ENCODE peak calls at places on chromosomes 4 and X, in four cellular contexts. T is WTC11, B is K562, I is GM12878. D is an unnamed sample.

GRCh38 chr4:56937262-56937661 is 29.6 kb downstream of the REST start:
- DNase-seq in B (no peak), I (no peak), T (no peak), D (no peak)

GRCh38 chr4:119615068-119615744 is 13.4 kb downstream of the PDE5A start:
- DNase-seq in T (no peak), I (no peak), B (no peak), D (no peak)

GRCh38 chr4:184439386-184439785 is 35.0 kb downstream of the IRF2 start:
- DNase-seq in T (no peak), B (no peak), I (no peak), D (no peak)

GRCh38 chr4:129926936-129927335 is 831.0 kb downstream of the C4orf33 start:
- DNase-seq in I (no peak), B (no peak), T (no peak), D (no peak)

GRCh38 chr4:679571-680083 is 5.3 kb downstream of the MYL5 start:
- DNase-seq in B (no peak), T (no peak), I (no peak), D (no peak)

GRCh38 chr4:54063737-54064316 is 578 bp downstream of the CHIC2 start:
- DNase-seq in B (peak; percentile 27), I (no peak), T (peak; percentile 26), D (peak; percentile 24)

GRCh38 chrX:42754582-42754981 is 23.4 kb downstream of the PPP1R2C start:
- DNase-seq in B (no peak), T (no peak), I (no peak), D (no peak)

GRCh38 chr4:51843309-51844156 is 580 bp downstream of the DCUN1D4 start:
- DNase-seq in I (no peak), B (peak; percentile 86), T (peak; percentile 58), D (peak; percentile 28)

GRCh38 chr4:138267835-138268234 is 25.7 kb upstream of the SLC7A11 start:
- DNase-seq in T (no peak), I (no peak), B (no peak), D (no peak)

GRCh38 chrX:40866878-40867277 is 131.5 kb upstream of the MED14 start:
- DNase-seq in T (no peak), I (no peak), B (no peak), D (no peak)

DNA sequence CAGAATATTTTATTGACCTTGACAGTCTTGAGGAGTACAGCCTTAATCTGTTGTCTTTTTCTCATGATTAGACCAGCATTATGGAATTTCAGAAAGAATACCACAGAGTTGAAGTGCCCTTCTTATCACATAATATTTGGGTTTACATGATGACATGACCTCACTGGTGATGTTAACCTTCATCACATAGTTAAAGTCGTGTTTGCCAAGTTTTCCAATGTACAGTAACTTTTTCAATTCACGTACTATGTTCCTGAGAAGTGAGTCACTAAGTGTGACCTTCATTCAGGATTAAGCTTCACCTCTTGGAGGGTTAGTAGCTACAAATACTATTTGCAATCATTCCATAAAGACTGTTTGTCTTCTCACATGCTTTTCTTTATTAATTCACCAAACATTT is 52.1 kb downstream of the RAB40A start:
- DNase-seq in T (no peak), B (no peak), I (no peak), D (no peak)
- TF ChIP-seq ETV6 in T (no peak), B (no peak), I (no peak), D (no peak)

DNA sequence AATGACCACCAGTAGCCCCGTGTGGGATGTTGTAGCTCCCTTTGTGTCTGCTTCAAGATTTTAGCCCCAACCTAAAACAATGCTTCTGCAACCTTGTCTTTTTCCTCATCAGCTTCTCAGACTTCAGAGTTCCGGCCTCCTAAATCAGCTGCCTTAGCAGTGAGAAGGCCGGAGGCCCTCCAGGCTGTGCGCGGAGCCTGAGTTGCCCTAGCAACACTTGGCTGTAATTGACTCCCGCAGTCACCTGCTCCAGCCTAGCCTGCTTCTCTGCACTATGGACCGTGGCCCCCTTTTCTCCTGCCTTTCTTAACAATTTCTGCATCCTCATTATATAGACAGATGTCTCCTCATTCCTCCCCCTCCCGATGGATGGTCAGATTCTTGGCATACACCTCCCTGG is 9.4 kb upstream of the HUWE1 start:
- DNase-seq in B (no peak), T (no peak), I (no peak), D (no peak)
- TF ChIP-seq ETV6 in B (no peak), T (no peak), I (no peak), D (no peak)

DNA sequence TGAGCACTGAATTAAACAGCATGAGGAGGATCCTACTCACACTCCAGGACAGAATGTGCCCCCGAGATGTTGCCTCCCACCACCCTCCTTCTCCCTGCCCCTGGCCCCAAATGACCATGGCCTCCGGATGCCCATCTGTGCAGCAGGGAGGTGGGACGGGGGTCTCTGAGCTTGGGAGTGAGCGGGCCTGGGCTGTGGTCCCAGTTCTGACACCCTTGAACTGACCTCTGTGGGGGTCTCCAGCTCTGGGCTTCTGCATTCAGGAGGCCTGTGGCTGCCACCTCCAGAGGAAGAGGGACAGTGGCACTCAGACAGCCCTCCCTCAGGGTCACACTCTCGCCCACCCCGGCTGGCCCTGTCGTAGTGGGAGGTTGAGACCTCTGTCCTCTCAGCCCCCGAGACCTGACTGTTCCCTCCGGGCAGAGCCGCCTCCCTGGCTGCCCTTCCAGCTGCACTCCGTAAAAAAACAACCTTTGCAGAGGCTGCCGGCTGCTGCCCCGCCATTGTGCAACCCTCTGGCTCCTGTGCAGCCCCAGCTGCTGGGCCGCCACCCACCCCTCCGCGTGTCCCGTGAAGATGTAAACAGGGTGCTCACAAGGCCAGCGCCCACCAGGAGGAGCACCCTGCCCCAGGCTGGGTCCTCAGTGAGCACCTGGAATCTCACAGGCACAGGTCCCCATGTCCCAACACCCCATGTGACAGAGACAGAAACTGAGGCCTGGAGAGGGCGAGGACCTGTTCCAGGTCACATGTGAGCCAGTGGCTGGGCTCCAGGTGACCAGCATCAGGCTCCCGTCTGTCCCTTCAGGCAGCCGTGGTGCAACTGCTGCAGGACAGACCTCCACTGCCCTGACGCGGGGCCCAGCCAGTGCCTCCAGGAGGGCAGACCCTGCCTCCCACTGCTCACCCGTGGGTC is 39.6 kb downstream of the HTRA3 start:
- DNase-seq in B (no peak), T (peak; percentile 10), I (no peak), D (no peak)
- TF ChIP-seq ETV6 in B (no peak), T (no peak), I (no peak), D (no peak)

GRCh38 chrX:69093960-69094935 is 71.0 kb downstream of the PJA1 start:
- DNase-seq in T (peak; percentile 55), B (peak; percentile 64), I (no peak), D (peak; percentile 36)
- TF ChIP-seq ETV6 in T (no peak), B (no peak), I (no peak), D (no peak)

GRCh38 chrX:153628129-153628528 is 18.9 kb upstream of the DUSP9 start:
- DNase-seq in I (no peak), B (no peak), T (no peak), D (no peak)

GRCh38 chrX:153628665-153629064 is 18.3 kb upstream of the DUSP9 start:
- DNase-seq in I (no peak), T (no peak), B (no peak), D (no peak)

GRCh38 chrX:153626863-153627674 is 19.9 kb upstream of the DUSP9 start:
- DNase-seq in B (no peak), I (no peak), T (no peak), D (peak; percentile 88)

GRCh38 chrX:153626025-153626633 is 20.9 kb upstream of the DUSP9 start:
- DNase-seq in T (no peak), B (no peak), I (no peak), D (no peak)

DNA sequence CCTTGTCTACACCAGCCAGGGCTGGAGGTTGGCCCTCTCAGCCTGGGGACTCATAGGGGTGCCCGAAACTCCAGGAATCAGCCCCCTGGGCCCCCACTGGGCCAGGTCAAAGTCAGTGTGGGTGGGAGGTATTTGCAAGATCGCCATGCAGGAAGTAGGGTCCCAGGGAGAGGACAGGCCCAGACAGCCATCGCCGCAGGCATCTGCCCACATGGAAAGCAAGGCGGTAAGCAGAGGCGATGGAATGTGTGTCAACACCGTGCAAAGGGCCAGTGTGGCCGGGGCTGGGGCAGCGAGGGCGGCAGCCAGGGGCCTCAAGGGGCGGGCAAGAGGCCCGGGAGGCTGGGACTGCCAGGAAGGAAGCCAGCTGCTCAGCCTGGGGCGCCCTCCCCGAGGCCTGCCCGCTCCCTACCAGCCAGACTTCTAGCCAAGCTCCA is 19.3 kb upstream of the DUSP9 start:
- DNase-seq in B (no peak), T (no peak), I (no peak), D (peak; percentile 80)
- TF ChIP-seq ETV6 in B (no peak), T (no peak), I (no peak), D (no peak)

DNA sequence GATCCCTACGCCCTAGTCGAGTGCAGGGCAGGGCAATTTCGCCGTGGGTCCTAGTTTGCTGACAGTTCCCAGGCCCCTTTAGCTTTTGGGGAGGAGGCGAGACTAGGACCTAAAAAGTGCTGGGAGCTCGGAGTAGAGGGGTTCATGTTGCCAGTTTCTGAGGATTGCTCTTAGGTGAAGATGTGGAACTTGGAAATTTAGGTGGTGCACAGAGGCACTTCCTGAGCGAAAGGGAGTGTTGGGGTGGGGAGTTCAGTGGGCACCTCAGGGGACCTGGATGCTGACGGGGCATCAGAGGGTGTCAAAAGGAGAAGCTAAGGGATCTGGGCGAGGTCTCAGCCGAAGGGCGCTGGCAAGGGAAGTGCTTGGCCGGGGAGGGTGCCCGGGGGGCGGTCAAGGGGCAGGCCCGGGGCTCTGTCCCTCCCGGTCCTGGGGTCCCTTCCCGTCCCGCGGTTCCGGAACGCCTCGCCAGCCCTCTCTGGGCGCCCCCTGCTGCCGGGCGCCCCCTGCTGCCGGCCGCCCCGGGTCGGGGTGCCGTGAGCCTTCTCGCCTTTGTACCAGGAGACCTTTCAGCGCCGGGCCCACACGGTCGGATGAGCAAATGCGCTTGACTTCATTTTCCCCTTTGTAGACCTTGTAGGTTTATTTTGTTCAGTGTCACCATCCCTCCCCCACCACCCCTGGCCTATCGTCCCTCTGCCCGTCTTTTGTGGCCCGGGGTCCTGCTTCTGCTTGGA is 3.0 kb upstream of the PHOX2B start:
- DNase-seq in T (peak; percentile 47), I (no peak), B (peak; percentile 15), D (no peak)
- TF ChIP-seq ETV6 in T (no peak), I (no peak), B (no peak), D (no peak)

GRCh38 chrX:868248-868647 is 237.7 kb downstream of the SHOX start:
- DNase-seq in B (no peak), I (no peak), T (no peak), D (no peak)

GRCh38 chrX:865422-865821 is 234.8 kb downstream of the SHOX start:
- DNase-seq in B (no peak), T (no peak), I (no peak), D (no peak)

GRCh38 chrX:872090-872489 is 241.5 kb downstream of the SHOX start:
- DNase-seq in I (no peak), B (no peak), T (no peak), D (no peak)

GRCh38 chrX:861335-861890 is 230.8 kb downstream of the SHOX start:
- DNase-seq in B (no peak), I (no peak), T (no peak), D (no peak)

GRCh38 chrX:866441-866990 is 235.9 kb downstream of the SHOX start:
- DNase-seq in I (no peak), T (no peak), B (no peak), D (no peak)
- TF ChIP-seq ETV6 in I (no peak), T (no peak), B (no peak), D (no peak)